ENCODE peak calls at places on chromosomes 1 and 21, in eight cellular contexts. One of them, this sample, is unnamed.

GRCh38 chr1:200243042-200243437 is 166.8 kb downstream of the ZNF281 start:
- DNase-seq in prostate gland: no peak
- DNase-seq in fibroblast of the aortic adventitia: peak
- DNase-seq in cardiac muscle cell: no peak
- DNase-seq in lung: no peak
- DNase-seq in fibroblast of pulmonary artery: no peak
- DNase-seq in mucosa of descending colon: no peak
- DNase-seq in right lobe of liver: no peak
- DNase-seq in this sample: no peak

GRCh38 chr1:32501865-32502264 is 37.0 kb downstream of the ZBTB8B start:
- DNase-seq in prostate gland: peak
- DNase-seq in fibroblast of the aortic adventitia: no peak
- DNase-seq in cardiac muscle cell: peak
- DNase-seq in lung: no peak
- DNase-seq in fibroblast of pulmonary artery: peak
- DNase-seq in mucosa of descending colon: no peak
- DNase-seq in right lobe of liver: no peak
- DNase-seq in this sample: peak

GRCh38 chr1:240030236-240030635 is 61.4 kb upstream of the FMN2 start:
- DNase-seq in prostate gland: no peak
- DNase-seq in fibroblast of the aortic adventitia: peak
- DNase-seq in cardiac muscle cell: peak
- DNase-seq in lung: no peak
- DNase-seq in fibroblast of pulmonary artery: peak
- DNase-seq in mucosa of descending colon: no peak
- DNase-seq in right lobe of liver: no peak
- DNase-seq in this sample: no peak

GRCh38 chr1:33096358-33097005 is 15.5 kb downstream of the AZIN2 start:
- DNase-seq in prostate gland: no peak
- DNase-seq in fibroblast of the aortic adventitia: peak
- DNase-seq in cardiac muscle cell: peak
- DNase-seq in lung: no peak
- DNase-seq in fibroblast of pulmonary artery: peak
- DNase-seq in mucosa of descending colon: no peak
- DNase-seq in right lobe of liver: no peak
- DNase-seq in this sample: no peak

GRCh38 chr1:197896301-197896700 is 6.1 kb upstream of the C1orf53 start:
- DNase-seq in prostate gland: no peak
- DNase-seq in fibroblast of the aortic adventitia: no peak
- DNase-seq in cardiac muscle cell: no peak
- DNase-seq in lung: no peak
- DNase-seq in fibroblast of pulmonary artery: no peak
- DNase-seq in mucosa of descending colon: no peak
- DNase-seq in right lobe of liver: no peak
- DNase-seq in this sample: no peak

GRCh38 chr1:243742814-243743213 is 107.2 kb downstream of the AKT3 start:
- DNase-seq in prostate gland: no peak
- DNase-seq in fibroblast of the aortic adventitia: peak
- DNase-seq in cardiac muscle cell: peak
- DNase-seq in lung: no peak
- DNase-seq in fibroblast of pulmonary artery: peak
- DNase-seq in mucosa of descending colon: no peak
- DNase-seq in right lobe of liver: no peak
- DNase-seq in this sample: no peak

GRCh38 chr1:185894806-185895205 is 160.6 kb downstream of the HMCN1 start:
- DNase-seq in prostate gland: no peak
- DNase-seq in fibroblast of the aortic adventitia: peak
- DNase-seq in cardiac muscle cell: peak
- DNase-seq in lung: no peak
- DNase-seq in fibroblast of pulmonary artery: peak
- DNase-seq in mucosa of descending colon: no peak
- DNase-seq in right lobe of liver: no peak
- DNase-seq in this sample: no peak

GRCh38 chr1:23451452-23451851 is 26.9 kb upstream of the TCEA3 start:
- DNase-seq in prostate gland: no peak
- DNase-seq in fibroblast of the aortic adventitia: no peak
- DNase-seq in cardiac muscle cell: no peak
- DNase-seq in lung: no peak
- DNase-seq in fibroblast of pulmonary artery: no peak
- DNase-seq in mucosa of descending colon: no peak
- DNase-seq in right lobe of liver: no peak
- DNase-seq in this sample: no peak

GRCh38 chr1:160953030-160953429 is 1.6 kb downstream of the ITLN2 start:
- DNase-seq in prostate gland: peak
- DNase-seq in fibroblast of the aortic adventitia: peak
- DNase-seq in cardiac muscle cell: peak
- DNase-seq in lung: no peak
- DNase-seq in fibroblast of pulmonary artery: peak
- DNase-seq in mucosa of descending colon: no peak
- DNase-seq in right lobe of liver: no peak
- DNase-seq in this sample: no peak

GRCh38 chr1:32342704-32343103 is 6.7 kb upstream of the MARCKSL1 start:
- DNase-seq in prostate gland: no peak
- DNase-seq in fibroblast of the aortic adventitia: no peak
- DNase-seq in cardiac muscle cell: no peak
- DNase-seq in lung: no peak
- DNase-seq in fibroblast of pulmonary artery: no peak
- DNase-seq in mucosa of descending colon: no peak
- DNase-seq in right lobe of liver: peak
- DNase-seq in this sample: no peak

GRCh38 chr1:33137800-33138199 is 44.0 kb downstream of the TRIM62 start:
- DNase-seq in prostate gland: no peak
- DNase-seq in fibroblast of the aortic adventitia: no peak
- DNase-seq in cardiac muscle cell: peak
- DNase-seq in lung: no peak
- DNase-seq in fibroblast of pulmonary artery: peak
- DNase-seq in mucosa of descending colon: peak
- DNase-seq in right lobe of liver: no peak
- DNase-seq in this sample: no peak

GRCh38 chr1:54493608-54494007 is 54.4 kb upstream of the ACOT11 start:
- DNase-seq in prostate gland: no peak
- DNase-seq in fibroblast of the aortic adventitia: peak
- DNase-seq in cardiac muscle cell: no peak
- DNase-seq in lung: no peak
- DNase-seq in fibroblast of pulmonary artery: no peak
- DNase-seq in mucosa of descending colon: no peak
- DNase-seq in right lobe of liver: no peak
- DNase-seq in this sample: no peak

GRCh38 chr1:233245191-233245765 is 50.2 kb downstream of the PCNX2 start:
- DNase-seq in prostate gland: no peak
- DNase-seq in fibroblast of the aortic adventitia: no peak
- DNase-seq in cardiac muscle cell: no peak
- DNase-seq in lung: no peak
- DNase-seq in fibroblast of pulmonary artery: no peak
- DNase-seq in mucosa of descending colon: no peak
- DNase-seq in right lobe of liver: no peak
- DNase-seq in this sample: no peak

GRCh38 chr1:230849451-230850194 is 18.7 kb downstream of the C1orf198 start:
- DNase-seq in prostate gland: peak
- DNase-seq in fibroblast of the aortic adventitia: peak
- DNase-seq in cardiac muscle cell: peak
- DNase-seq in lung: peak
- DNase-seq in fibroblast of pulmonary artery: peak
- DNase-seq in mucosa of descending colon: peak
- DNase-seq in right lobe of liver: no peak
- DNase-seq in this sample: peak

GRCh38 chr1:222104661-222105392 is 362.9 kb upstream of the DUSP10 start:
- DNase-seq in prostate gland: no peak
- DNase-seq in fibroblast of the aortic adventitia: no peak
- DNase-seq in cardiac muscle cell: no peak
- DNase-seq in lung: no peak
- DNase-seq in fibroblast of pulmonary artery: no peak
- DNase-seq in mucosa of descending colon: no peak
- DNase-seq in right lobe of liver: no peak
- DNase-seq in this sample: peak

GRCh38 chr1:115069186-115069585 is 20.1 kb downstream of the TSPAN2 start:
- DNase-seq in prostate gland: no peak
- DNase-seq in fibroblast of the aortic adventitia: peak
- DNase-seq in cardiac muscle cell: no peak
- DNase-seq in lung: no peak
- DNase-seq in fibroblast of pulmonary artery: no peak
- DNase-seq in mucosa of descending colon: no peak
- DNase-seq in right lobe of liver: no peak
- DNase-seq in this sample: no peak

GRCh38 chr21:35294231-35294898 is 245.3 kb upstream of the RUNX1 start:
- DNase-seq in prostate gland: peak
- DNase-seq in fibroblast of the aortic adventitia: peak
- DNase-seq in cardiac muscle cell: no peak
- DNase-seq in lung: no peak
- DNase-seq in fibroblast of pulmonary artery: peak
- DNase-seq in mucosa of descending colon: peak
- DNase-seq in right lobe of liver: no peak
- DNase-seq in this sample: no peak

GRCh38 chr21:32298658-32299081 is at the start of gene MRAP:
- DNase-seq in prostate gland: no peak
- DNase-seq in fibroblast of the aortic adventitia: no peak
- DNase-seq in cardiac muscle cell: peak
- DNase-seq in lung: no peak
- DNase-seq in fibroblast of pulmonary artery: no peak
- DNase-seq in mucosa of descending colon: no peak
- DNase-seq in right lobe of liver: no peak
- DNase-seq in this sample: no peak

GRCh38 chr1:54297596-54298283 is 97.8 kb downstream of the MRPL37 start:
- DNase-seq in prostate gland: no peak
- DNase-seq in fibroblast of the aortic adventitia: no peak
- DNase-seq in cardiac muscle cell: no peak
- DNase-seq in lung: no peak
- DNase-seq in fibroblast of pulmonary artery: peak
- DNase-seq in mucosa of descending colon: peak
- DNase-seq in right lobe of liver: no peak
- DNase-seq in this sample: no peak

GRCh38 chr1:104136621-104137020 is 386.9 kb downstream of the AMY1C start:
- DNase-seq in prostate gland: no peak
- DNase-seq in fibroblast of the aortic adventitia: no peak
- DNase-seq in cardiac muscle cell: no peak
- DNase-seq in lung: no peak
- DNase-seq in fibroblast of pulmonary artery: no peak
- DNase-seq in mucosa of descending colon: no peak
- DNase-seq in right lobe of liver: no peak
- DNase-seq in this sample: no peak

DNA sequence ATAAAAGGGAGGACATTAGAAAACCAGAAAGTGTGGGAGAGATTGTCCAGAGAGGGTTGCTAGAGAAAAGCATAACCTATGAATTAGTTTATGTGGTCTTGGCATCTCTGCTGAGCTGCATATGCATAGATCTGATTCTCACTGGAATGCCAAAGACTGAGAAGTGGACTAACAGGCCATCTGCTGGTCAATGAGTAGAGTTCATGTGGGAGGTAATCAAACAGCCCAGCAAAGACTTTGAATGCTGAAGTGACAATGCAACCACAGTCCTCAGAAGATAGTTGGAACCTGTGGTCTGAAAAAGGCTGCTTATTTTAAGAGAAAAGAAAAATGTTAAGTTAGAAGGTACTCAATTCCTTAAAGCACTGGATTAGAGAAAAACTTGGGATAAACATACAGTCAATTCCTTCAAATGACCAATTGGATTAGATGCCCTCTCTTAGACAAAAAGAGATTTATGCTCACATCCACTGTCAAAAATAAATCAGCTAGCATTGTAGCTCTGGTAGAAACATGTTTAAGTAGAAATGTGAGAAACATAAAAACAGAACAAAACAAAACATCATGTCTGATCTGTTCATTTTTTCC is 382.8 kb downstream of the AMY1C start:
- DNase-seq in prostate gland: no peak
- DNase-seq in fibroblast of the aortic adventitia: no peak
- DNase-seq in cardiac muscle cell: peak
- DNase-seq in lung: no peak
- DNase-seq in fibroblast of pulmonary artery: no peak
- DNase-seq in mucosa of descending colon: peak
- DNase-seq in right lobe of liver: no peak
- DNase-seq in this sample: peak
- TF ChIP-seq CTCF in prostate gland: no peak
- TF ChIP-seq CTCF in fibroblast of the aortic adventitia: no peak
- TF ChIP-seq CTCF in cardiac muscle cell: no peak
- TF ChIP-seq CTCF in lung: no peak
- TF ChIP-seq CTCF in fibroblast of pulmonary artery: no peak
- TF ChIP-seq CTCF in mucosa of descending colon: peak
- TF ChIP-seq CTCF in right lobe of liver: peak
- TF ChIP-seq CTCF in this sample: peak

GRCh38 chr1:50603274-50604271 is 180.3 kb upstream of the DMRTA2 start:
- DNase-seq in prostate gland: peak
- DNase-seq in fibroblast of the aortic adventitia: peak
- DNase-seq in cardiac muscle cell: peak
- DNase-seq in lung: no peak
- DNase-seq in fibroblast of pulmonary artery: peak
- DNase-seq in mucosa of descending colon: no peak
- DNase-seq in right lobe of liver: no peak
- DNase-seq in this sample: no peak
- H3K4me3 ChIP-seq in prostate gland: no peak
- H3K4me3 ChIP-seq in fibroblast of the aortic adventitia: no peak
- H3K4me3 ChIP-seq in cardiac muscle cell: no peak
- H3K4me3 ChIP-seq in lung: no peak
- H3K4me3 ChIP-seq in fibroblast of pulmonary artery: no peak
- H3K4me3 ChIP-seq in mucosa of descending colon: no peak
- H3K4me3 ChIP-seq in right lobe of liver: no peak
- H3K4me3 ChIP-seq in this sample: no peak

DNA sequence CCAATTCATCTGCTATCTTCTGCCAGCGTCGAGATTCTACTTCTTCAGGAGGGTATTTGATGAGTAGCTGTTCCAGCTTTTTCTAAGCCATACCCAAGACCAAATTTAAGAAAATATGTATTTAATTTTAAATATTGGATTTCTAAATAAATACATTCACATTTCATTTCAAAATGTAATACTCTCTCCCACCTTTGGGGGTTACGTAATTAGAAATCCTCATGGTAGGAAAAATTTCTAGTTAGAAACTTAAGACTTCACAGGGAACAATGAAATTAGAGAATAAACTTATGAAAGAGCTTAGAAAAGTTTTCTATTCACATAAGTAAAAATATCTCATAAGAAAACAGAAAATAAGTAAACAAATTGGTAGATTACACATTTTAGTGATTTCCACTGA is 102.9 kb downstream of the ZZZ3 start:
- DNase-seq in prostate gland: no peak
- DNase-seq in fibroblast of the aortic adventitia: no peak
- DNase-seq in cardiac muscle cell: no peak
- DNase-seq in lung: no peak
- DNase-seq in fibroblast of pulmonary artery: no peak
- DNase-seq in mucosa of descending colon: no peak
- DNase-seq in right lobe of liver: no peak
- DNase-seq in this sample: no peak
- TF ChIP-seq CTCF in prostate gland: no peak
- TF ChIP-seq CTCF in fibroblast of the aortic adventitia: peak
- TF ChIP-seq CTCF in cardiac muscle cell: no peak
- TF ChIP-seq CTCF in lung: no peak
- TF ChIP-seq CTCF in fibroblast of pulmonary artery: no peak
- TF ChIP-seq CTCF in mucosa of descending colon: no peak
- TF ChIP-seq CTCF in right lobe of liver: no peak
- TF ChIP-seq CTCF in this sample: no peak

DNA sequence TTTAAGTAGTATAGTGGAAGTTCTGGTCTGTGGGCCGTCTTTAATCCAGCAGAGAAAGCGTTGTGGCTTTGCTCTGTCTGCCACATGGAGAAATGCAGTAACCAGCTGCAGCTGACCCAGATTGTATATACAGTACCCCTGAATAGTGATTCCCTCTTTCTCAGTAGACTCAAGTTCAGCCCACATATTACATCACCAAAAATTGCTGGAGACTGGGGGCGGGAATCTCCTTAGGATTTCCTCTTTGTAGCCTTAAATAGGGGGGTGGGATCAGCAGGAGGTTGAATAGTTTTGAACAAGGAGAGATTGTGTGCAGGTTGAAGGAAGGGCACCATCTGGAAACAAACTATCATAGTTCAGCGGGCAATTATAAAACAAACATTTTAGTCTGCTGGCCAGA is at the start of gene ANGPTL1:
- DNase-seq in prostate gland: no peak
- DNase-seq in fibroblast of the aortic adventitia: peak
- DNase-seq in cardiac muscle cell: peak
- DNase-seq in lung: no peak
- DNase-seq in fibroblast of pulmonary artery: peak
- DNase-seq in mucosa of descending colon: peak
- DNase-seq in right lobe of liver: no peak
- DNase-seq in this sample: no peak
- H3K4me3 ChIP-seq in prostate gland: no peak
- H3K4me3 ChIP-seq in fibroblast of the aortic adventitia: no peak
- H3K4me3 ChIP-seq in cardiac muscle cell: no peak
- H3K4me3 ChIP-seq in lung: no peak
- H3K4me3 ChIP-seq in fibroblast of pulmonary artery: peak
- H3K4me3 ChIP-seq in mucosa of descending colon: no peak
- H3K4me3 ChIP-seq in right lobe of liver: peak
- H3K4me3 ChIP-seq in this sample: no peak

This sample was measured in LNCaP clone FGC.